ENCODE peak calls at places on chromosomes 16 and 17, in eight cellular contexts. C, Q, N, D, W, B, G and I are unnamed samples.

GRCh38 chr16:70441406-70441990 is 2.6 kb upstream of the ST3GAL2 start:
- DNase-seq in D (no peak), N (no peak), C (no peak), B (no peak), Q (no peak), G (no peak), W (no peak), I (no peak)

GRCh38 chr17:48547839-48548686 is 3.2 kb upstream of the HOXB2 start:
- DNase-seq in W (no peak), B (no peak), Q (no peak), G (no peak), N (peak), C (no peak), D (no peak), I (peak)

GRCh38 chr16:31216552-31217530 is at the start of gene PYDC1:
- DNase-seq in Q (no peak), N (no peak), D (no peak), B (no peak), G (no peak), C (no peak), W (no peak), I (no peak)

GRCh38 chr17:60501589-60501988 is 24.5 kb downstream of the APPBP2 start:
- DNase-seq in N (no peak), B (no peak), G (no peak), C (no peak), D (no peak), Q (no peak), W (no peak), I (no peak)

GRCh38 chr16:86534779-86535605 is 20.0 kb downstream of the MTHFSD start:
- DNase-seq in B (no peak), D (no peak), N (no peak), W (peak), G (no peak), Q (no peak), C (no peak), I (no peak)

GRCh38 chr17:63675231-63675606 is 24.7 kb downstream of the LIMD2 start:
- DNase-seq in D (no peak), Q (no peak), N (peak), B (no peak), W (no peak), C (peak), G (no peak), I (no peak)

GRCh38 chr17:37259030-37259735 is 116.6 kb upstream of the C17orf78 start:
- DNase-seq in C (no peak), G (no peak), D (no peak), N (peak), B (no peak), Q (no peak), W (no peak), I (no peak)

GRCh38 chr17:50848039-50848438 is 12.7 kb downstream of the WFIKKN2 start:
- DNase-seq in W (no peak), Q (no peak), D (no peak), G (no peak), N (no peak), B (no peak), C (no peak), I (no peak)

GRCh38 chr17:34902761-34903325 is 58.4 kb downstream of the CCT6B start:
- DNase-seq in Q (no peak), G (no peak), C (no peak), D (no peak), W (no peak), N (no peak), B (no peak), I (no peak)

GRCh38 chr17:65365209-65365608 is 196.2 kb downstream of the AXIN2 start:
- DNase-seq in N (no peak), D (no peak), C (no peak), Q (no peak), G (no peak), W (no peak), B (no peak), I (no peak)

GRCh38 chr17:74358696-74359095 is 3.0 kb downstream of the BTBD17 start:
- DNase-seq in B (no peak), G (no peak), W (no peak), D (no peak), N (no peak), C (no peak), Q (no peak), I (no peak)

GRCh38 chr17:74362811-74363498 is 1.3 kb upstream of the BTBD17 start:
- DNase-seq in G (no peak), B (no peak), C (no peak), D (no peak), Q (no peak), W (no peak), N (no peak), I (no peak)

GRCh38 chr17:74360993-74361612 is 565 bp downstream of the BTBD17 start:
- DNase-seq in Q (no peak), D (no peak), W (no peak), C (no peak), N (no peak), B (no peak), G (no peak), I (no peak)

GRCh38 chr17:74359916-74360315 is 1.8 kb downstream of the BTBD17 start:
- DNase-seq in G (no peak), B (no peak), C (no peak), N (no peak), D (no peak), W (no peak), Q (no peak), I (no peak)

DNA sequence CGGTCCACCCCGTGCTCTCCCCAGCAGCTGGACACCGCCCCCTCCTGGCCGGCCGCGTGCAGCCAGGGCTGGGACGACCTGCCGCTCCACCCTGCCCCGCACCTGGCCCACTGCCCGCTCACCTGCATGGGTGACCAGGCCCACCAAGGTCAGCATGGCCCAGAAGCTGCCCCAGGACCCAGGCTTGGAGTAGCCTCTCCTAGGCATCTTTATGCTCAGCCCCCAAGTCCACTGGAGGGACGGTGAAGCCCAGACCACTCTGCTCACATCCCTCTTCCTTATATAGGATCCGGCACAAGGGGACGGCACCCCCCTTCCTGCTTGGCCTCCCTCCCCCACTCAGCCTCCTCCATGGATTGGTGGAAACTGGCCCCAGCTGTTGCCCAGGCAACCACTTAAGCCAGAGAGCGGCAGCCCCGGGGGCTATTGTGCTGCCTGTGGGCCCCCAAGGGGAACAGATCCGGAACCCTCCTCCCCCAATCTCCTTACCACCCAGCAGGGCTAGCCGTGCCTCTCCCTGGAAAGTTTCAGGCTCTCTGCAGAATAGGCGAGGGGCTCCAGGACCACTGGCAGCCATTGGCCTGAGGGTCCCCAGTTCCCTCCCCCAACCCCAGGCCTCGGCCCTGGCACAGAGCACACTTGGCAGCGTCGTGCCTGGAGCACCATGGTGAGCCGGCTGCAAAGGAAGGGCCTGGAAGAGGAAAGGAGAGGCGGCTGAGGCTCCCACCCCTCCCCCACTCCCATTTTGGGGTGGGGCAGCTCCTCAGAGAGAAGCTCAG is at the start of gene BTBD17:
- DNase-seq in B (peak), C (peak), W (peak), D (no peak), N (peak), G (no peak), Q (peak), I (no peak)
- H3K4me3 ChIP-seq in B (no peak), C (no peak), W (no peak), D (no peak), N (no peak), G (no peak), Q (no peak), I (no peak)

GRCh38 chr16:58960484-58960883 is 226.4 kb upstream of the GOT2 start:
- DNase-seq in B (no peak), Q (no peak), N (no peak), W (no peak), D (no peak), G (no peak), C (no peak), I (no peak)
- H3K4me3 ChIP-seq in B (no peak), Q (no peak), N (no peak), W (no peak), D (no peak), G (no peak), C (no peak), I (no peak)

GRCh38 chr17:70298929-70299529 is 129.7 kb downstream of the KCNJ2 start:
- DNase-seq in N (no peak), Q (no peak), W (no peak), C (no peak), D (no peak), B (no peak), G (peak), I (no peak)

GRCh38 chr17:70295732-70296131 is 126.4 kb downstream of the KCNJ2 start:
- DNase-seq in B (no peak), C (peak), D (no peak), G (no peak), N (no peak), W (no peak), Q (no peak), I (no peak)

GRCh38 chr17:70297397-70297796 is 128.1 kb downstream of the KCNJ2 start:
- DNase-seq in W (no peak), B (no peak), G (no peak), N (no peak), C (no peak), Q (no peak), D (no peak), I (no peak)

GRCh38 chr17:70295329-70295728 is 126.0 kb downstream of the KCNJ2 start:
- DNase-seq in Q (no peak), G (no peak), D (no peak), C (no peak), N (no peak), B (no peak), W (no peak), I (no peak)

GRCh38 chr17:70296456-70296855 is 127.1 kb downstream of the KCNJ2 start:
- DNase-seq in B (no peak), G (no peak), W (no peak), Q (no peak), D (no peak), C (no peak), N (no peak), I (no peak)
- H3K4me3 ChIP-seq in B (no peak), G (no peak), W (no peak), Q (no peak), D (no peak), C (no peak), N (no peak), I (no peak)

GRCh38 chr17:77602883-77603640 is 355.4 kb upstream of the TNRC6C start:
- DNase-seq in D (no peak), Q (no peak), G (no peak), N (no peak), B (no peak), W (no peak), C (no peak), I (no peak)

GRCh38 chr17:77602062-77602746 is 356.3 kb upstream of the TNRC6C start:
- DNase-seq in D (peak), C (peak), Q (no peak), W (no peak), N (peak), B (no peak), G (no peak), I (no peak)

GRCh38 chr17:77600346-77600745 is 358.2 kb upstream of the TNRC6C start:
- DNase-seq in C (no peak), Q (no peak), G (no peak), D (no peak), W (no peak), B (no peak), N (no peak), I (no peak)

GRCh38 chr17:77599699-77600098 is 358.8 kb upstream of the TNRC6C start:
- DNase-seq in B (no peak), W (no peak), N (no peak), G (no peak), D (no peak), Q (no peak), C (no peak), I (no peak)

GRCh38 chr17:77601054-77601979 is 357.2 kb upstream of the TNRC6C start:
- DNase-seq in N (no peak), C (peak), Q (no peak), B (peak), D (peak), G (no peak), W (no peak), I (no peak)
- H3K4me3 ChIP-seq in N (no peak), C (no peak), Q (no peak), B (no peak), D (peak), G (no peak), W (no peak), I (no peak)

DNA sequence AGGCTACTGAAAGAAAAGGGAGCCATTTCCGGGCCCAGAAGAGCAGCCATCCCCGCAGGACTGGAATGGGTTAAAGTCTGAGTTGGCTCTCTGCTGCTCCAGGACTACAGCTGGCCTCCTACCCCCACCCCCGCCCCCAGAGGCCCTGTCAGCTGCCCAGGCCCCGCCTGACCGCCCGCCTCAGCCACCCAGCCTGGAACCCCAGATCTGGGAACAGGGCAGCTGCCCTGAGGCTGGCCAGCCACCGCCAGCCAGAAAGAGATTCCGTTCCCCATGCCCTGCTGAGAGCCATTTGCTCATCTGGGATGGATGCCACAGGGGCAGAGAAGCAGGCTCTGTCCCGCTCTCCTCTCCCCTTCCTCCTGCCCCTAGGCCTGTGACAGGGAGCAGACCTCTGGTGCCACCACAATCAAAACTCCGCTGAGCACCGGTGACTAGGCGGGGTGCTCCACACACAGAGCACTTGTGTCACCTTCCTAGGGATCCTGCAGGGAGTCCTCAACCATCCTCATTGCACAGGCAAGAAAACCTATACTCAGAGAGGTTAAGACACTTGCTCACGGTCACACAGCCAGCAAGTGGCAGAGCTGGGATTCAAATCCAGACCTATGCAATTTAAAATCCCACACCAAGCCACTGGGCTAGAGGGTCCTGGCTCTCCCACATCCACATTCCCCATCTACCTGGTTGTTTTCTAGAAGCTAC is 44.1 kb downstream of the ZNF423 start:
- DNase-seq in Q (no peak), C (peak), D (no peak), G (no peak), B (no peak), N (no peak), W (no peak), I (no peak)
- H3K4me3 ChIP-seq in Q (no peak), C (no peak), D (no peak), G (no peak), B (no peak), N (no peak), W (no peak), I (no peak)

GRCh38 chr16:87938412-87938949 is 2.2 kb upstream of the CA5A start:
- DNase-seq in C (no peak), Q (no peak), D (no peak), N (no peak), G (no peak), B (no peak), W (no peak), I (no peak)
- H3K4me3 ChIP-seq in C (no peak), Q (no peak), D (no peak), N (no peak), G (no peak), B (no peak), W (no peak), I (no peak)

DNA sequence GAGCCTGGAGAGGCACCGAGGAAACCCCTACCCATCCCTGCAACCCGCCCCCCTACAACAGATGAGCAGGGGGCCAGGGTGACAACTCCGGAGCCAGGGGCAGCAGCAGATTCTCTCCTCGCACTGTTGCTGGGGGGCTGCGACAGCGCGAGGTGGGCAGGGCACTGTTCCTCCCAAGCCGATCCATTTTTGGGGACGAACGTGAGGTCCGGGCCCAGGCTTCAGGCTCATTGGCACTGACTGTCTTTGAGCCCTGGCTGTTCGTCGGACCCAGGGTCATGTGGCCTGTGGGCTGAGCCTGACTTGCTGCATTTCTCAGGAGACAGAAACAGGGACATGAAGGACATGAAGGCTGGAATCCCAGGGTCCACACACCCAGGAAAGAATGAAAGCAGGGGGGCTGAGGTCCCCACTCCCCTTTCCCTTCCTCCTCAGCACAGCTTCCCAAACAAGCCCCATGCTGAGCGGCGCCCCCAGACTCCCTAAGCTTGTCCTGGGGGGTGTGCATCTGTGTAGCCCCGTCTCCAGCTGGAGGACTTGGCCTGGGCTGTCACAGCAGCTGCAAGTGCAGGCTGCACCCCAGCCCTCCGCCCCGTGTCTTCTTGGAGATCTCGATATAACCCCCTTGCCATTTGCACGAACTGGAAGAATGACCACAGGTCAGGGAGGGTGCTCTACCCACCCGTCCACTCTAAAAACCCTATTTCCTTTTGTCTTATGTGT is 18.7 kb downstream of the CEP295NL start:
- DNase-seq in N (no peak), C (no peak), W (peak), Q (no peak), D (no peak), B (no peak), G (no peak), I (no peak)
- H3K4me3 ChIP-seq in N (peak), C (no peak), W (peak), Q (no peak), D (peak), B (peak), G (no peak), I (no peak)